ENCODE peak calls at places on chromosomes 16 and 17, in six cellular contexts. One of them, this sample, is unnamed.

GRCh38 chr17:4229627-4230026 is 34.2 kb downstream of the ANKFY1 start:
- DNase-seq in NCI-H510A treated with DMSO at 0.1 percent for 48 hours: no peak
- DNase-seq in CD8-positive, alpha-beta T cell: no peak
- DNase-seq in iris pigment epithelial cell: peak; percentile 78
- DNase-seq in T-helper 17 cell: no peak
- DNase-seq in ecto neural progenitor cell: no peak
- DNase-seq in this sample: no peak

GRCh38 chr17:80529104-80529903 is 15.3 kb upstream of the RPTOR start:
- DNase-seq in CD8-positive, alpha-beta T cell: no peak
- DNase-seq in T-helper 17 cell: no peak
- DNase-seq in iris pigment epithelial cell: no peak
- DNase-seq in ecto neural progenitor cell: no peak
- DNase-seq in NCI-H510A treated with DMSO at 0.1 percent for 48 hours: peak; percentile 66
- DNase-seq in this sample: no peak

GRCh38 chr16:71626018-71626857 is at the start of gene MARVELD3:
- DNase-seq in ecto neural progenitor cell: peak; percentile 69
- DNase-seq in T-helper 17 cell: no peak
- DNase-seq in iris pigment epithelial cell: no peak
- DNase-seq in CD8-positive, alpha-beta T cell: peak; percentile 30
- DNase-seq in NCI-H510A treated with DMSO at 0.1 percent for 48 hours: peak; percentile 83
- DNase-seq in this sample: peak; percentile 21

GRCh38 chr17:39244600-39245570 is 19.1 kb upstream of the STAC2 start:
- DNase-seq in T-helper 17 cell: peak; percentile 69
- DNase-seq in iris pigment epithelial cell: peak; percentile 73
- DNase-seq in CD8-positive, alpha-beta T cell: peak; percentile 80
- DNase-seq in ecto neural progenitor cell: peak; percentile 95
- DNase-seq in NCI-H510A treated with DMSO at 0.1 percent for 48 hours: peak; percentile 93
- DNase-seq in this sample: peak; percentile 70

GRCh38 chr16:3175157-3176153 is 12.5 kb upstream of the OR1F1 start:
- DNase-seq in ecto neural progenitor cell: peak; percentile 75
- DNase-seq in T-helper 17 cell: no peak
- DNase-seq in CD8-positive, alpha-beta T cell: no peak
- DNase-seq in NCI-H510A treated with DMSO at 0.1 percent for 48 hours: no peak
- DNase-seq in iris pigment epithelial cell: peak; percentile 64
- DNase-seq in this sample: no peak

GRCh38 chr16:71230122-71230845 is at the start of gene HYDIN:
- DNase-seq in NCI-H510A treated with DMSO at 0.1 percent for 48 hours: peak; percentile 30
- DNase-seq in ecto neural progenitor cell: peak; percentile 96
- DNase-seq in CD8-positive, alpha-beta T cell: no peak
- DNase-seq in iris pigment epithelial cell: peak; percentile 61
- DNase-seq in T-helper 17 cell: no peak
- DNase-seq in this sample: no peak

GRCh38 chr16:23435500-23435899 is 17.5 kb downstream of the COG7 start:
- DNase-seq in T-helper 17 cell: peak; percentile 41
- DNase-seq in CD8-positive, alpha-beta T cell: peak; percentile 63
- DNase-seq in iris pigment epithelial cell: peak; percentile 61
- DNase-seq in ecto neural progenitor cell: peak; percentile 77
- DNase-seq in NCI-H510A treated with DMSO at 0.1 percent for 48 hours: peak; percentile 78
- DNase-seq in this sample: peak; percentile 47

GRCh38 chr17:50950002-50950877 is 84.1 kb upstream of the TOB1 start:
- DNase-seq in CD8-positive, alpha-beta T cell: peak; percentile 58
- DNase-seq in NCI-H510A treated with DMSO at 0.1 percent for 48 hours: peak; percentile 90
- DNase-seq in ecto neural progenitor cell: peak; percentile 81
- DNase-seq in iris pigment epithelial cell: peak; percentile 91
- DNase-seq in T-helper 17 cell: peak; percentile 42
- DNase-seq in this sample: peak; percentile 44

GRCh38 chr16:70289229-70290098 is at the start of gene AARS1:
- DNase-seq in iris pigment epithelial cell: peak; percentile 100
- DNase-seq in CD8-positive, alpha-beta T cell: peak; percentile 95
- DNase-seq in ecto neural progenitor cell: peak; percentile 98
- DNase-seq in T-helper 17 cell: peak; percentile 94
- DNase-seq in NCI-H510A treated with DMSO at 0.1 percent for 48 hours: peak; percentile 94
- DNase-seq in this sample: peak; percentile 89

GRCh38 chr16:70638814-70639792 is 7.3 kb upstream of the IL34 start:
- DNase-seq in iris pigment epithelial cell: peak; percentile 86
- DNase-seq in T-helper 17 cell: no peak
- DNase-seq in NCI-H510A treated with DMSO at 0.1 percent for 48 hours: no peak
- DNase-seq in CD8-positive, alpha-beta T cell: no peak
- DNase-seq in ecto neural progenitor cell: no peak
- DNase-seq in this sample: no peak

GRCh38 chr17:80264793-80265075 is 4.1 kb downstream of the RNF213 start:
- DNase-seq in iris pigment epithelial cell: no peak
- DNase-seq in ecto neural progenitor cell: no peak
- DNase-seq in CD8-positive, alpha-beta T cell: no peak
- DNase-seq in T-helper 17 cell: no peak
- DNase-seq in NCI-H510A treated with DMSO at 0.1 percent for 48 hours: no peak
- DNase-seq in this sample: no peak

GRCh38 chr16:58850627-58851024 is 116.5 kb upstream of the GOT2 start:
- DNase-seq in CD8-positive, alpha-beta T cell: no peak
- DNase-seq in NCI-H510A treated with DMSO at 0.1 percent for 48 hours: no peak
- DNase-seq in iris pigment epithelial cell: no peak
- DNase-seq in T-helper 17 cell: no peak
- DNase-seq in ecto neural progenitor cell: no peak
- DNase-seq in this sample: no peak

GRCh38 chr16:86494565-86495356 is 15.6 kb upstream of the FOXF1 start:
- DNase-seq in T-helper 17 cell: no peak
- DNase-seq in iris pigment epithelial cell: no peak
- DNase-seq in ecto neural progenitor cell: no peak
- DNase-seq in NCI-H510A treated with DMSO at 0.1 percent for 48 hours: no peak
- DNase-seq in CD8-positive, alpha-beta T cell: no peak
- DNase-seq in this sample: no peak

GRCh38 chr16:67641779-67642708 is 2.9 kb upstream of the CARMIL2 start:
- DNase-seq in iris pigment epithelial cell: no peak
- DNase-seq in CD8-positive, alpha-beta T cell: no peak
- DNase-seq in NCI-H510A treated with DMSO at 0.1 percent for 48 hours: no peak
- DNase-seq in T-helper 17 cell: no peak
- DNase-seq in ecto neural progenitor cell: no peak
- DNase-seq in this sample: no peak

GRCh38 chr17:2388020-2388704 is 12.7 kb downstream of the MNT start:
- DNase-seq in T-helper 17 cell: no peak
- DNase-seq in ecto neural progenitor cell: no peak
- DNase-seq in NCI-H510A treated with DMSO at 0.1 percent for 48 hours: peak; percentile 70
- DNase-seq in CD8-positive, alpha-beta T cell: no peak
- DNase-seq in iris pigment epithelial cell: no peak
- DNase-seq in this sample: no peak

GRCh38 chr17:43823350-43824084 is 9.4 kb downstream of the MPP3 start:
- DNase-seq in iris pigment epithelial cell: no peak
- DNase-seq in CD8-positive, alpha-beta T cell: no peak
- DNase-seq in NCI-H510A treated with DMSO at 0.1 percent for 48 hours: no peak
- DNase-seq in ecto neural progenitor cell: no peak
- DNase-seq in T-helper 17 cell: no peak
- DNase-seq in this sample: no peak

GRCh38 chr17:80224683-80225082 is 4.5 kb downstream of the SLC26A11 start:
- DNase-seq in iris pigment epithelial cell: no peak
- DNase-seq in CD8-positive, alpha-beta T cell: no peak
- DNase-seq in ecto neural progenitor cell: no peak
- DNase-seq in NCI-H510A treated with DMSO at 0.1 percent for 48 hours: no peak
- DNase-seq in T-helper 17 cell: no peak
- DNase-seq in this sample: no peak

GRCh38 chr17:14580494-14580893 is 279.6 kb downstream of the HS3ST3B1 start:
- DNase-seq in ecto neural progenitor cell: no peak
- DNase-seq in CD8-positive, alpha-beta T cell: no peak
- DNase-seq in NCI-H510A treated with DMSO at 0.1 percent for 48 hours: no peak
- DNase-seq in iris pigment epithelial cell: no peak
- DNase-seq in T-helper 17 cell: no peak
- DNase-seq in this sample: no peak

GRCh38 chr17:4768281-4768680 is 3.4 kb upstream of the TM4SF5 start:
- DNase-seq in CD8-positive, alpha-beta T cell: no peak
- DNase-seq in T-helper 17 cell: no peak
- DNase-seq in ecto neural progenitor cell: no peak
- DNase-seq in iris pigment epithelial cell: no peak
- DNase-seq in NCI-H510A treated with DMSO at 0.1 percent for 48 hours: no peak
- DNase-seq in this sample: no peak

GRCh38 chr17:8371786-8372185 is 4.7 kb downstream of the KRABD2 start:
- DNase-seq in iris pigment epithelial cell: no peak
- DNase-seq in NCI-H510A treated with DMSO at 0.1 percent for 48 hours: no peak
- DNase-seq in CD8-positive, alpha-beta T cell: no peak
- DNase-seq in T-helper 17 cell: no peak
- DNase-seq in ecto neural progenitor cell: no peak
- DNase-seq in this sample: no peak

GRCh38 chr17:13865650-13866049 is 203.7 kb upstream of the COX10 start:
- DNase-seq in iris pigment epithelial cell: no peak
- DNase-seq in T-helper 17 cell: no peak
- DNase-seq in NCI-H510A treated with DMSO at 0.1 percent for 48 hours: no peak
- DNase-seq in CD8-positive, alpha-beta T cell: no peak
- DNase-seq in ecto neural progenitor cell: no peak
- DNase-seq in this sample: no peak

GRCh38 chr17:83071966-83072562 is 7.3 kb upstream of the METRNL start:
- DNase-seq in CD8-positive, alpha-beta T cell: peak; percentile 31
- DNase-seq in NCI-H510A treated with DMSO at 0.1 percent for 48 hours: no peak
- DNase-seq in ecto neural progenitor cell: no peak
- DNase-seq in iris pigment epithelial cell: no peak
- DNase-seq in T-helper 17 cell: no peak
- DNase-seq in this sample: no peak

GRCh38 chr17:51425793-51426192 is 165.4 kb downstream of the UTP18 start:
- DNase-seq in T-helper 17 cell: no peak
- DNase-seq in iris pigment epithelial cell: no peak
- DNase-seq in NCI-H510A treated with DMSO at 0.1 percent for 48 hours: no peak
- DNase-seq in CD8-positive, alpha-beta T cell: no peak
- DNase-seq in ecto neural progenitor cell: no peak
- DNase-seq in this sample: no peak

GRCh38 chr16:54174201-54174600 is 112.4 kb downstream of the IRX3 start:
- DNase-seq in ecto neural progenitor cell: peak; percentile 46
- DNase-seq in NCI-H510A treated with DMSO at 0.1 percent for 48 hours: no peak
- DNase-seq in iris pigment epithelial cell: no peak
- DNase-seq in CD8-positive, alpha-beta T cell: no peak
- DNase-seq in T-helper 17 cell: no peak
- DNase-seq in this sample: no peak

GRCh38 chr16:57146735-57147134 is 39.1 kb downstream of the PSME3IP1 start:
- DNase-seq in CD8-positive, alpha-beta T cell: no peak
- DNase-seq in ecto neural progenitor cell: no peak
- DNase-seq in NCI-H510A treated with DMSO at 0.1 percent for 48 hours: no peak
- DNase-seq in iris pigment epithelial cell: no peak
- DNase-seq in T-helper 17 cell: no peak
- DNase-seq in this sample: no peak

GRCh38 chr16:51290886-51291285 is 139.8 kb upstream of the SALL1 start:
- DNase-seq in ecto neural progenitor cell: no peak
- DNase-seq in CD8-positive, alpha-beta T cell: no peak
- DNase-seq in NCI-H510A treated with DMSO at 0.1 percent for 48 hours: no peak
- DNase-seq in iris pigment epithelial cell: no peak
- DNase-seq in T-helper 17 cell: no peak
- DNase-seq in this sample: no peak

GRCh38 chr17:44916781-44917241 is 1.5 kb upstream of the GFAP start:
- DNase-seq in ecto neural progenitor cell: no peak
- DNase-seq in T-helper 17 cell: no peak
- DNase-seq in iris pigment epithelial cell: no peak
- DNase-seq in NCI-H510A treated with DMSO at 0.1 percent for 48 hours: no peak
- DNase-seq in CD8-positive, alpha-beta T cell: no peak
- DNase-seq in this sample: no peak

GRCh38 chr17:73841431-73842060 is 197.3 kb upstream of the SDK2 start:
- DNase-seq in ecto neural progenitor cell: peak; percentile 68
- DNase-seq in CD8-positive, alpha-beta T cell: no peak
- DNase-seq in iris pigment epithelial cell: no peak
- DNase-seq in NCI-H510A treated with DMSO at 0.1 percent for 48 hours: peak; percentile 72
- DNase-seq in T-helper 17 cell: no peak
- DNase-seq in this sample: no peak

GRCh38 chr16:4653981-4654380 is 29.4 kb downstream of the MGRN1 start:
- DNase-seq in CD8-positive, alpha-beta T cell: no peak
- DNase-seq in iris pigment epithelial cell: no peak
- DNase-seq in NCI-H510A treated with DMSO at 0.1 percent for 48 hours: no peak
- DNase-seq in ecto neural progenitor cell: no peak
- DNase-seq in T-helper 17 cell: no peak
- DNase-seq in this sample: no peak

GRCh38 chr17:81528651-81529436 is 667 bp downstream of the FSCN2 start:
- DNase-seq in CD8-positive, alpha-beta T cell: peak; percentile 8
- DNase-seq in iris pigment epithelial cell: no peak
- DNase-seq in NCI-H510A treated with DMSO at 0.1 percent for 48 hours: peak; percentile 42
- DNase-seq in ecto neural progenitor cell: no peak
- DNase-seq in T-helper 17 cell: no peak
- DNase-seq in this sample: no peak

GRCh38 chr17:74083321-74083720 is 120.2 kb upstream of the RPL38 start:
- DNase-seq in NCI-H510A treated with DMSO at 0.1 percent for 48 hours: no peak
- DNase-seq in T-helper 17 cell: no peak
- DNase-seq in ecto neural progenitor cell: no peak
- DNase-seq in CD8-positive, alpha-beta T cell: no peak
- DNase-seq in iris pigment epithelial cell: no peak
- DNase-seq in this sample: no peak

GRCh38 chr16:8962393-8963009 is 1.2 kb downstream of the USP7 start:
- DNase-seq in CD8-positive, alpha-beta T cell: peak; percentile 76
- DNase-seq in NCI-H510A treated with DMSO at 0.1 percent for 48 hours: no peak
- DNase-seq in ecto neural progenitor cell: no peak
- DNase-seq in iris pigment epithelial cell: peak; percentile 28
- DNase-seq in T-helper 17 cell: peak; percentile 59
- DNase-seq in this sample: peak; percentile 65

GRCh38 chr17:59001158-59001814 is 105.4 kb downstream of the TRIM37 start:
- DNase-seq in iris pigment epithelial cell: peak; percentile 75
- DNase-seq in CD8-positive, alpha-beta T cell: peak; percentile 82
- DNase-seq in NCI-H510A treated with DMSO at 0.1 percent for 48 hours: no peak
- DNase-seq in ecto neural progenitor cell: no peak
- DNase-seq in T-helper 17 cell: peak; percentile 40
- DNase-seq in this sample: peak; percentile 50

GRCh38 chr17:2800367-2800766 is 4.1 kb downstream of the RAP1GAP2 start:
- DNase-seq in T-helper 17 cell: no peak
- DNase-seq in iris pigment epithelial cell: no peak
- DNase-seq in ecto neural progenitor cell: no peak
- DNase-seq in NCI-H510A treated with DMSO at 0.1 percent for 48 hours: no peak
- DNase-seq in CD8-positive, alpha-beta T cell: no peak
- DNase-seq in this sample: no peak

GRCh38 chr16:11780988-11781680 is 15.9 kb downstream of the ZC3H7A start:
- DNase-seq in NCI-H510A treated with DMSO at 0.1 percent for 48 hours: peak; percentile 28
- DNase-seq in ecto neural progenitor cell: no peak
- DNase-seq in iris pigment epithelial cell: no peak
- DNase-seq in T-helper 17 cell: no peak
- DNase-seq in CD8-positive, alpha-beta T cell: no peak
- DNase-seq in this sample: no peak

GRCh38 chr16:74700206-74701040 is at the start of gene MLKL:
- DNase-seq in ecto neural progenitor cell: no peak
- DNase-seq in NCI-H510A treated with DMSO at 0.1 percent for 48 hours: peak; percentile 28
- DNase-seq in iris pigment epithelial cell: peak; percentile 45
- DNase-seq in T-helper 17 cell: peak; percentile 57
- DNase-seq in CD8-positive, alpha-beta T cell: peak; percentile 63
- DNase-seq in this sample: no peak

GRCh38 chr16:85657996-85658395 is 30.8 kb downstream of the GINS2 start:
- DNase-seq in ecto neural progenitor cell: no peak
- DNase-seq in iris pigment epithelial cell: no peak
- DNase-seq in CD8-positive, alpha-beta T cell: no peak
- DNase-seq in T-helper 17 cell: no peak
- DNase-seq in NCI-H510A treated with DMSO at 0.1 percent for 48 hours: no peak
- DNase-seq in this sample: no peak

GRCh38 chr16:27639588-27640276 is 89.8 kb downstream of the KATNIP start:
- DNase-seq in T-helper 17 cell: no peak
- DNase-seq in NCI-H510A treated with DMSO at 0.1 percent for 48 hours: peak; percentile 40
- DNase-seq in CD8-positive, alpha-beta T cell: no peak
- DNase-seq in iris pigment epithelial cell: peak; percentile 68
- DNase-seq in ecto neural progenitor cell: peak; percentile 56
- DNase-seq in this sample: peak; percentile 50

GRCh38 chr17:17300624-17301568 is 2.3 kb upstream of the NT5M start:
- DNase-seq in iris pigment epithelial cell: peak; percentile 44
- DNase-seq in NCI-H510A treated with DMSO at 0.1 percent for 48 hours: no peak
- DNase-seq in T-helper 17 cell: peak; percentile 32
- DNase-seq in ecto neural progenitor cell: peak; percentile 93
- DNase-seq in CD8-positive, alpha-beta T cell: peak; percentile 58
- DNase-seq in this sample: no peak

GRCh38 chr17:1374426-1375177 is 25.4 kb downstream of the YWHAE start:
- DNase-seq in NCI-H510A treated with DMSO at 0.1 percent for 48 hours: no peak
- DNase-seq in T-helper 17 cell: no peak
- DNase-seq in CD8-positive, alpha-beta T cell: no peak
- DNase-seq in iris pigment epithelial cell: no peak
- DNase-seq in ecto neural progenitor cell: no peak
- DNase-seq in this sample: no peak